ENCODE peak calls at places on chromosomes 5 and 9, in seven cellular contexts. U is A549, Q is HCT116, H is H1, C is K562, O is HepG2, E is GM12878. N is an unnamed sample.

GRCh38 chr5:147388171-147388977 is 121.5 kb downstream of the DPYSL3 start:
- DNase-seq in H (no peak), E (no peak), U (no peak), C (no peak), O (no peak), Q (no peak), N (no peak)

GRCh38 chr5:41524174-41524573 is 13.8 kb upstream of the PLCXD3 start:
- DNase-seq in Q (no peak), O (no peak), C (no peak), U (peak; percentile 26), H (no peak), E (no peak), N (peak; percentile 40)

GRCh38 chr5:146082798-146083197 is 22.6 kb downstream of the PLAC8L1 start:
- DNase-seq in Q (no peak), H (no peak), E (peak; percentile 40), O (no peak), U (no peak), C (no peak), N (no peak)

GRCh38 chr5:14420136-14420808 is 161.3 kb upstream of the OTULINL start:
- DNase-seq in O (no peak), H (no peak), E (no peak), U (no peak), C (no peak), Q (no peak), N (no peak)

GRCh38 chr9:83270116-83270515 is 207.2 kb upstream of the RASEF start:
- DNase-seq in U (no peak), Q (no peak), H (no peak), O (peak; percentile 10), E (no peak), C (no peak), N (no peak)

GRCh38 chr9:107239474-107239873 is 43.6 kb upstream of the RAD23B start:
- DNase-seq in Q (no peak), E (no peak), C (peak; percentile 19), O (peak; percentile 44), H (no peak), U (no peak), N (peak; percentile 41)

GRCh38 chr5:17180957-17181723 is 36.3 kb upstream of the BASP1 start:
- DNase-seq in U (peak; percentile 95), O (peak; percentile 13), E (no peak), C (peak; percentile 5), H (no peak), Q (no peak), N (no peak)

GRCh38 chr5:96997265-96997859 is 61.5 kb downstream of the LNPEP start:
- DNase-seq in O (peak; percentile 41), E (no peak), C (peak; percentile 56), H (no peak), Q (peak; percentile 32), U (peak; percentile 64), N (peak; percentile 61)

DNA sequence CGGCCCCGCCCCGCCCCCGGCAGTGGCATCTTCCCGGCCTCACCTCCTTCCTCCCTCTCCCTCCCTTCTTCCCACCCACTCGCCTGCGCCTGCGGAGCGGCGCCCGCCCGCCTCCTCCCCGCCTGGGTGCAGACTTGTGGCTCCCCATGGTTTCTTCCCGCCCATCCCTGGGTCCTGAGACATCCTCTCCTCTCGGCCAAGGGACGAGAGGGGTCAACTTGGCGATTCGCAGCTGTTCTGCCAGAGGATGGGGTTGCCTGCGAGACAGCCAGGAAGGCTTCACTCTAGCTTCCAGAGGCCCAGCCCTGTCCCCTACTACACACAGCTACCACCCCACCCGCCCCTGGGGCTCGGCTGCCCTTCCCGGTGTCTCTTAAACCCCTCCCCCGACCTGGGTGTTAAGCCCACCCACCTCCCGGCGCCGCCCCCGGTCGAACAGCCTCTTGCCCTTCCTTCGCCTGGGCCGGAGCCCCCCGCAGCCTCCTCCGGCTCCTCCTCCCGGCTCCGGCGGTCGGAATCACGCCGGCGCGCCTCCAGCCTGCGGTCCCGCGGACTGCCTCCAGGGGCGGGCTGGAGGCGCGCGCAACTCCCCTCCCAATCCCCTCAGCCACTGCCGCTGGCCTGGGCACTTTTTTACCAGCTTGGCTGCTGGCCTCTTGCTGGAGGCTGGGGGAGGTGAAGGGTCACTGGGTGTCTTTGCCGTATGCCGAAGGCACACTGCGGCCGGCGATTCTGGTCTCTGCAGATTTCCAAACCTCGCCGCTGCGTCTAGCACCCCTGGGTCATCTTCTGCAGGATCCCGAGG is 1.9 kb downstream of the JADE2 start:
- DNase-seq in O (peak; percentile 66), E (no peak), U (peak; percentile 94), C (peak; percentile 88), Q (no peak), H (peak; percentile 91), N (peak; percentile 92)
- TF ChIP-seq POLR2A in O (no peak), E (peak; percentile 25), U (peak; percentile 34), C (no peak), Q (no peak), H (no peak), N (peak; percentile 17)

DNA sequence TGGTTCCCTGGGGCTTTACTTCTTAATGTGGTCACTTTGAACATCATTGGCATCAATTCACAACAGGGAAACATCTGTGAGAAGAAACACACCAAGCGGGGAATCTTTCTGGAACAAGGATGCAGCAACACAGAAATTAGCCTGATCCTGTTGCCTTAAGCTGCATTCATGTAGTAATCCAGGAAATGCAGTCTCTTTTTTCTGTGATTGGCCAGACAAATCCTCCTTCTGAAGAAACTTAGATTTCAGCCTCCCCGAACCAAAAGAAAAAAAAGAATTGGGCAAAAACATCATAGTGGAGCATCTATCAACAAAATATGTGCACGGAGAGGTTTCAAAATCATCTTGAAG is 7.2 kb upstream of the XPA start:
- DNase-seq in Q (no peak), H (no peak), O (no peak), E (no peak), U (no peak), C (no peak), N (no peak)
- H3K4me3 ChIP-seq in Q (peak overlapping the region; percentile 34), H (no peak overlapping the region), O (no peak overlapping the region), E (no peak overlapping the region), U (no peak overlapping the region), C (no peak overlapping the region), N (no peak overlapping the region)

DNA sequence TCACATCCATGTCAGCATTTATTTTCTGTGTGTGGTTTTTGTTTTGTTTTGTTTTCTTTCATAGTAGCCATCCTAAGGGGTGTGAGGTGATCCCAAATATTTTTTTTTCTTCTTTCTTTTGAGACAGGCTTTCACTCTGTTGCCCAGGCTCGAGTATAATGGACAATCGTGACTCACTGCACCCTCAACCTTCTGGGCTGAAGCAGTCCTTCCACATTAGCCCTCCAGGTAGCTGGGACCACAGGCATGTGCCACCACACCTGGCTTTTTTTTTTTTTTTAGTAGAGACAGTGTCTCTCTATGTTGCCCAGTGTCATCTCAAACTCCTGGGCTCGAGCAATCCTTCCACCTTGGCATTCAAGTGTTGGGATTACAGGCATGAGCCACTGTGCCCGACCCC is 59.1 kb downstream of the CDC42SE2 start:
- DNase-seq in E (no peak), H (no peak), U (no peak), Q (no peak), C (no peak), O (no peak), N (no peak)
- TF ChIP-seq MAX in E (no peak), H (no peak), U (no peak), Q (no peak), C (no peak), O (no peak), N (no peak)

GRCh38 chr5:32585122-32585445 is 273 bp upstream of the SUB1 start:
- DNase-seq in Q (no peak), U (no peak), E (no peak), H (no peak), C (no peak), O (no peak), N (no peak)

GRCh38 chr5:32587067-32587551 is 1.8 kb downstream of the SUB1 start:
- DNase-seq in U (no peak), C (no peak), Q (no peak), H (no peak), E (no peak), O (no peak), N (no peak)

GRCh38 chr5:32584651-32585050 is 706 bp upstream of the SUB1 start:
- DNase-seq in C (no peak), U (no peak), E (no peak), O (no peak), Q (no peak), H (no peak), N (peak; percentile 52)

GRCh38 chr5:32585446-32586250 is at the start of gene SUB1:
- DNase-seq in C (peak; percentile 99), E (peak; percentile 62), H (peak; percentile 75), O (peak; percentile 87), U (peak; percentile 92), Q (peak; percentile 85), N (peak; percentile 97)

DNA sequence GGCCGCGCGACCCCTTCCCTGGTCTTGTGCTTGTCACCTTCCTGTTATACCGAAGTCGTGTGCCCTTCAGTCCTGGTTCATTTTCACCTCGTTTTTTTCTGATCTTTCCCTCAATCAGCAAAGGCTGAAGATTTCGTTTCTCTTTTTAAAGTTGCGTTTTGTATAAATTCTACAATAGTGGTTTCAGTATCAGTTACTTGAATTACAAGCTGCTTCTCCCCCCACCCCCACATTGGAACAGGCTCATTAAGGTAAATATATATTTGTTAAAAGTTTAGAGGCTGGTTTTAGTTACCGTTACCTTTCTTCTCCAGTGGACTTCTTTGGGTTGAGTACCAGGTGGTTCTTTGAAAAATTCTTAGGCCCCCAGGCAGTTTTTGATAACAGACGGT is 890 bp downstream of the SUB1 start:
- DNase-seq in U (no peak), Q (no peak), O (no peak), H (no peak), C (no peak), E (peak; percentile 64), N (no peak)
- TF ChIP-seq POLR2A in U (no peak), Q (no peak), O (no peak), H (no peak), C (no peak), E (no peak), N (no peak)

DNA sequence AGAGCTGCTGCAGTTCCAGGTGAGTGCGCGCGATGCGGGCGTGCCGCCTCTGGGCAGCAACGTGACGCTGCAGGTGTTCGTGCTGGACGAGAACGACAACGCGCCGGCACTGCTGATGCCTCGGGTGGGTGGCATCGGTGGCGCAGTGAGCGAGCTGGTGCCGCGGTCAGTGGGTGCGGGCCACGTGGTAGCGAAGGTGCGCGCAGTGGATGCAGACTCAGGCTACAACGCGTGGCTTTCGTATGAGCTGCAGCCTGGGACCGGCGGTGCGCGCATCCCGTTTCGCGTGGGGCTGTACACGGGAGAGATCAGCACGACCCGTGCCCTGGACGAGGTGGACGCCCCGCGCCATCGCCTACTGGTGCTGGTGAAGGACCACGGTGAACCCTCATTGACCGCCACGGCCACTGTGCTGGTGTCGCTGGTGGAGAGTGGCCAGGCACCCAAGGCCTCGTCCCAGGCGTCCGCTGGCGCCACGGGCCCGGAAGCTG is 2.0 kb downstream of the PCDHA3 start:
- DNase-seq in E (no peak), O (no peak), C (no peak), U (no peak), Q (no peak), H (no peak), N (no peak)
- H3K4me3 ChIP-seq in E (no peak overlapping the region), O (no peak overlapping the region), C (no peak overlapping the region), U (no peak overlapping the region), Q (no peak overlapping the region), H (no peak overlapping the region), N (no peak overlapping the region)